ENCODE peak calls at places on chromosomes 5 and 9, in five cellular contexts. U, F, V, G and J are unnamed samples.

GRCh38 chr9:96565684-96566360 is 53.8 kb downstream of the CDC14B start:
- DNase-seq in U (no peak), F (peak), V (no peak), G (peak), J (no peak)

GRCh38 chr9:99635032-99635431 is 186.7 kb upstream of the NR4A3 start:
- DNase-seq in U (no peak), F (no peak), V (no peak), G (no peak), J (no peak)

GRCh38 chr9:92616199-92617129 is 53.5 kb downstream of the IPPK start:
- DNase-seq in U (peak), F (no peak), V (peak), G (peak), J (peak)

GRCh38 chr9:98930792-98931191 is 12.9 kb upstream of the COL15A1 start:
- DNase-seq in U (no peak), F (no peak), V (no peak), G (no peak), J (no peak)

GRCh38 chr5:88503065-88503394 is 234.4 kb upstream of the TMEM161B start:
- DNase-seq in U (no peak), F (no peak), V (no peak), G (no peak), J (no peak)

GRCh38 chr5:64165500-64166200 is at the start of gene RNF180:
- DNase-seq in U (peak), F (peak), V (peak), G (peak), J (peak)

GRCh38 chr9:86854898-86855523 is 92.3 kb downstream of the GAS1 start:
- DNase-seq in U (peak), F (no peak), V (peak), G (peak), J (peak)

GRCh38 chr9:123787411-123787810 is 142.5 kb downstream of the DENND1A start:
- DNase-seq in U (no peak), F (no peak), V (no peak), G (no peak), J (no peak)

GRCh38 chr9:127194881-127195713 is 69.5 kb upstream of the GARNL3 start:
- DNase-seq in U (no peak), F (peak), V (no peak), G (no peak), J (no peak)

GRCh38 chr5:84372066-84372700 is 12.5 kb downstream of the EDIL3 start:
- DNase-seq in U (no peak), F (no peak), V (no peak), G (no peak), J (no peak)

GRCh38 chr9:75907329-75907728 is 16.9 kb downstream of the PCSK5 start:
- DNase-seq in U (no peak), F (no peak), V (peak), G (peak), J (no peak)

GRCh38 chr9:115025721-115026120 is 92.2 kb downstream of the TNC start:
- DNase-seq in U (no peak), F (no peak), V (no peak), G (no peak), J (no peak)

GRCh38 chr5:93281980-93282772 is 298.8 kb downstream of the NR2F1-AS1 start:
- DNase-seq in U (peak), F (no peak), V (no peak), G (peak), J (peak)

GRCh38 chr5:93277001-93277400 is 304.0 kb downstream of the NR2F1-AS1 start:
- DNase-seq in U (no peak), F (no peak), V (no peak), G (no peak), J (no peak)

GRCh38 chr5:93280518-93280917 is 300.5 kb downstream of the NR2F1-AS1 start:
- DNase-seq in U (no peak), F (no peak), V (no peak), G (no peak), J (no peak)

GRCh38 chr5:93279292-93279974 is 301.6 kb downstream of the NR2F1-AS1 start:
- DNase-seq in U (no peak), F (no peak), V (no peak), G (no peak), J (no peak)

GRCh38 chr5:93278876-93279275 is 302.1 kb downstream of the NR2F1-AS1 start:
- DNase-seq in U (no peak), F (no peak), V (no peak), G (no peak), J (no peak)
- H3K4me3 ChIP-seq in U (no peak), F (no peak), V (no peak), G (no peak), J (no peak)

DNA sequence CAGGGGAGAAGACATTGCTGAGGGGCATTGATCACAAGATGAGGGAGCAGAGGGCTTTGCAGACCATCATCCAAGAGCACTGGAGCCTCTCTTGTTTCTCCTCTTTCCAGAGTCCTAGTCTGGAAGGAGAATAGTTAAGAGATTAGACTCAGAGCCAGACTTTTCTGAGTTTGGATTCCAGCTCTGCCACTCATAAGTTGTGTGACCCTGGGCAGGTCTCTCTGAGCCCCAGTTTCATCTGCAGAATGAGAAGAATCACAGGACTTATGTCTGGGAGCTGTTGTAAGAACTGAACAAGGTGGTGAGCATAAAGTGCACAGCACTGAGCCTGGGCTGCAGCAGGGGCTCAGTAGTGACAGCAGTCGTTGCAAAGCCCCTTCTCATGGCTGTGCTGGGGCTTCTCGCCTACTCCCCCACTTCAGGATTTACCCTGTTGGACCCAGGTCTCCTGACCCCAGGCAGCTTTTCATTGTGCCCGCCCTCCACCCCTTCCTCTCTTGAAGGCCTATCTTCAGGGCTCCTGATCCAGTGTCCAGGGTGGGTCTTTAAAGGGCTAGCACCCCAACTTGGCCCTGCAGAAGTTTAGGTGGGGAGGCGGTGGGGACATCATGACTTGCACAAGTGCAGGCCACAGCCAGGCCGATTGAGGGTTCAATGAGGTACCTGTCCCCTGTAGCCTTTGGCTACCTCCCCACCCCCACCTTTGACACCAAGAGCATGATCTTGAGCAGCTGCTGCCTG is 1.5 kb downstream of the SYNPO start:
- DNase-seq in U (no peak), F (no peak), V (no peak), G (no peak), J (no peak)
- TF ChIP-seq POLR2A in U (no peak), F (no peak), V (no peak), G (no peak), J (no peak)

GRCh38 chr9:136588663-136589464 is 43.0 kb upstream of the NOTCH1 start:
- DNase-seq in U (no peak), F (no peak), V (no peak), G (no peak), J (no peak)

GRCh38 chr9:136587944-136588662 is 42.3 kb upstream of the NOTCH1 start:
- DNase-seq in U (no peak), F (no peak), V (no peak), G (no peak), J (no peak)

GRCh38 chr9:136585531-136586120 is 39.8 kb upstream of the NOTCH1 start:
- DNase-seq in U (no peak), F (no peak), V (no peak), G (no peak), J (no peak)

GRCh38 chr9:136586391-136586790 is 40.5 kb upstream of the NOTCH1 start:
- DNase-seq in U (no peak), F (no peak), V (no peak), G (no peak), J (no peak)

GRCh38 chr9:136587145-136587943 is 41.5 kb upstream of the NOTCH1 start:
- DNase-seq in U (peak), F (no peak), V (no peak), G (peak), J (peak)
- H3K4me3 ChIP-seq in U (no peak), F (no peak), V (no peak), G (no peak), J (no peak)

GRCh38 chr9:136996361-136997281 is at the start of gene CLIC3:
- DNase-seq in U (no peak), F (peak), V (no peak), G (no peak), J (peak)
- TF ChIP-seq POLR2A in U (no peak), F (peak), V (no peak), G (no peak), J (no peak)

DNA sequence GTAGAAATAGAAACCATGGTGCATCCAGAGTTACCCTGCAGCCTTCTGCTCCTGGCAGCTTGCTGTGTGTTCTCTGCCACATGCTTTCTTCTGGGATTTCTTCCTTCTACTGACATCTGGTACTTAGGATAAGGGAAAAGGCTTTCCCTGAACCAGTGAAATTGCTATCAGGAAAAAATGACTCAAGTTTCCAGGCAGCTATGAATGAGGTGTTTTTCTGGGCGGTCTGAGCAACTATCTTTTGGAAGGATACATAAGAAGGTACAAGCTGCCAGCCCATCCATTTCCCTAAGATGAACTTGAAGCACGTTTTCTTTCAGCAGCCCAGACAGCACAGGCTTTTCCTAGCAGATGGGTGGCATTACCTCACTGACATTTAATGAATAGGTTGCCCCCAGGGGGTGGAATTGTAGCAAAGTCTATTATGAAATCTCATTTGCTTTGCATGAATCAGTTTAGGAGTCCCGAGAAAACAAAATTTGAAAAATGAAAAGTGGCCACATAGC is 108.7 kb downstream of the C9orf152 start:
- DNase-seq in U (peak), F (no peak), V (no peak), G (no peak), J (no peak)
- H3K4me3 ChIP-seq in U (no peak), F (no peak), V (no peak), G (no peak), J (no peak)

GRCh38 chr5:140299056-140299455 is 3.8 kb downstream of the PFDN1 start:
- DNase-seq in U (no peak), F (no peak), V (no peak), G (no peak), J (no peak)

GRCh38 chr5:140303987-140304386 is 1.1 kb upstream of the PFDN1 start:
- DNase-seq in U (no peak), F (no peak), V (no peak), G (no peak), J (no peak)

GRCh38 chr5:140301136-140301535 is 1.8 kb downstream of the PFDN1 start:
- DNase-seq in U (no peak), F (no peak), V (no peak), G (no peak), J (no peak)

GRCh38 chr5:140298183-140298601 is 4.7 kb downstream of the PFDN1 start:
- DNase-seq in U (no peak), F (no peak), V (no peak), G (no peak), J (no peak)

DNA sequence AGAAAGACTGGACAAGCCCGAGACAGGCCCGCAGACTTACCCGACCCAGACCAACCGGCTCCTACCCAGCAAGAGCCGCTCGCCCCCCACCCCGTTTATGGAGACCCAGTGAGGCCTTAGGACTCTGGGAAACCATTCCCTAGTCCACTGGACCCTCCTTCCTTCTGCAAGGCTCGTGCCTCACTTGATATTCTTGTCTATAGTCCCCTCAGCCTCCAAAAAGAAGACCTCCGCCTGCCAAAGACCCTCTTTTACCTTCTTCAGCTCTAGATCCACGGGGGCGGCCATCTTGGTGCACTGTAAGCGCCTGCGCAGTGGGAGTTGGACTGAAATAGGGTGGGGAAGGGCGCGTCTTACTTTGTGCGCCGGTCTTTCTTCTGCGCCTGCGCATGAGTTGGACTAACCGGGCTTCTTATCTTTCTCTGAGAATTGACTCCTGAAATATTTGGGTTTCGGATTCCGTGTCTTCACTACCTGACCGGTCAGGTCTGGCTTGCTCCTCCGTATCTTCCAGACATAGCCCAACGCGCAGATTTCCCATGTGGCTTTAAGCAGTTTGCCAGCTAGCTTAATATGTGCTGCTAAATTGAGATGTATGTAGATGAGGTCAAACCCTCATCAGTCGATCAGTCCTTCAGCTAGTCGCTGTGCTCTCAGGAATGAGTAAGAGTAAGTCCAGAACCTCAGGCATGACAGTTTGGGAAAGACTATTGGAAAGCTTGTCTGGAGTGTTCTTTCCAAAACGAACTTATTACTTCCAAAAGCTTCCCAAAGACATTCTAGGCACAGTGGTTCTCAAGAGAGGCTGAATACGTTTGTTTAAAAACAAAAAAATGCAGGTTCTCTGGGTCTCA is at the start of gene PFDN1:
- DNase-seq in U (peak), F (peak), V (peak), G (peak), J (peak)
- TF ChIP-seq POLR2A in U (peak), F (peak), V (no peak), G (no peak), J (peak)

GRCh38 chr9:28086881-28087280 is 513.6 kb upstream of the C9orf72 start:
- DNase-seq in U (no peak), F (no peak), V (no peak), G (no peak), J (no peak)

GRCh38 chr9:28079677-28080076 is 506.4 kb upstream of the C9orf72 start:
- DNase-seq in U (no peak), F (no peak), V (no peak), G (no peak), J (no peak)

GRCh38 chr9:28082671-28083070 is 509.4 kb upstream of the C9orf72 start:
- DNase-seq in U (no peak), F (no peak), V (no peak), G (no peak), J (no peak)
- H3K4me3 ChIP-seq in U (no peak), F (no peak), V (no peak), G (no peak), J (no peak)

GRCh38 chr5:38636626-38637025 is 80.2 kb upstream of the LIFR start:
- DNase-seq in U (no peak), F (no peak), V (no peak), G (no peak), J (peak)

GRCh38 chr5:38638656-38639055 is 82.2 kb upstream of the LIFR start:
- DNase-seq in U (no peak), F (no peak), V (no peak), G (no peak), J (no peak)

GRCh38 chr5:38641003-38641402 is 84.6 kb upstream of the LIFR start:
- DNase-seq in U (no peak), F (no peak), V (no peak), G (no peak), J (no peak)

GRCh38 chr5:38640012-38640395 is 83.6 kb upstream of the LIFR start:
- DNase-seq in U (no peak), F (no peak), V (no peak), G (no peak), J (no peak)

DNA sequence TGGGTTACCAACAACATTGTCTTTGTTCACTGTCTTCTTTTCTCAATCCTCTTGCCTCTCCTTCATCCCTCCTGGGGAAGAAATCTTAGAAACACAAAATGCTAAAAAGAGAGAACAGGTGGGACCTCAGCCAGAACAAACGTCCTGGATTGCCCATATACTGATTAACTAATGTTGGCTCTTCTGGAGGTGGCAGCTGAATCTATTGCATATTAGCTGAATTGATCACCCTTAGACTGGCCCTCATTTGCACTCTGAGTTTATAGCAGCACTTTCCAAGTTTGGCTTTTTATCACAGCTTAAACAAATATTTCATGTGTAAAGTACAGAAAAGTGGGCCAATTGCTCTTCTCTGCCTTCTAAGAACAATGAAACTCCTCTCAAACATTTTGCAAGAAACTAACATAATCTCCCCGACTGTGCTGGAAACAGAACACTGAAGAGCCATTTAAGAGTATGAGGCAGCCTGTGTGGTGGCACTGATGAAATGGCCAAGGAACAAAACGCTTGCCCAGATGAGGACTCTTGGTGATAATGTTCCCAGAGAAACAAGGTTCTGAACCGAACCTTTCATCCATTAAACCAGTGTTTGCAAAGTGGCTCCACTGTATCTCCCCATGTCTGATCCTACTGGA is 83.0 kb upstream of the LIFR start:
- DNase-seq in U (no peak), F (no peak), V (no peak), G (no peak), J (peak)
- TF ChIP-seq POLR2A in U (no peak), F (no peak), V (no peak), G (no peak), J (peak)

DNA sequence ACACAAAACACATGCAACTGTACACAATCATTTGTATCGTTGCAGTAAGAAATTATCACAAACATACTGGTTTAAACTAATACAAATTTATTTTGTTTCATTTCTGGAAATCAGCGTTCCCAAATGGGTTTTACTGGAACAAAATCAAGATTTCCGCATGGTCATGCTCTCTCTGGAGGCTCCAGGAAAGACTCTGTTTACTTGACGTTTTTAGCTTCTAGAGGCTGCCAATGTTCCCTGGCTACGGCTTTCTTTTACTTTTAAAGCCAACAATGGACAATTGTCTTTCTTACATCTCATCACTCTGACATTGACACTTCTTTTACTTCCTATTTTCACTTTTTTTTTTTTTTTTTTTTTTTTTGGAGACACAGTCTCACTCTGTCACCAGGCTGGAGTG is 793.1 kb downstream of the CDH9 start:
- DNase-seq in U (no peak), F (no peak), V (no peak), G (no peak), J (no peak)
- H3K4me3 ChIP-seq in U (no peak), F (peak), V (no peak), G (no peak), J (no peak)

GRCh38 chr5:140566665-140567064 is 2.0 kb downstream of the SLC35A4 start:
- DNase-seq in U (no peak), F (no peak), V (no peak), G (no peak), J (no peak)

GRCh38 chr5:140563554-140563953 is 844 bp downstream of the APBB3 start:
- DNase-seq in U (peak), F (no peak), V (no peak), G (no peak), J (no peak)

GRCh38 chr5:140565024-140565779 is 574 bp downstream of the SLC35A4 start:
- DNase-seq in U (no peak), F (no peak), V (no peak), G (no peak), J (no peak)

GRCh38 chr5:140565780-140566095 is 1.1 kb downstream of the SLC35A4 start:
- DNase-seq in U (no peak), F (no peak), V (no peak), G (peak), J (no peak)

DNA sequence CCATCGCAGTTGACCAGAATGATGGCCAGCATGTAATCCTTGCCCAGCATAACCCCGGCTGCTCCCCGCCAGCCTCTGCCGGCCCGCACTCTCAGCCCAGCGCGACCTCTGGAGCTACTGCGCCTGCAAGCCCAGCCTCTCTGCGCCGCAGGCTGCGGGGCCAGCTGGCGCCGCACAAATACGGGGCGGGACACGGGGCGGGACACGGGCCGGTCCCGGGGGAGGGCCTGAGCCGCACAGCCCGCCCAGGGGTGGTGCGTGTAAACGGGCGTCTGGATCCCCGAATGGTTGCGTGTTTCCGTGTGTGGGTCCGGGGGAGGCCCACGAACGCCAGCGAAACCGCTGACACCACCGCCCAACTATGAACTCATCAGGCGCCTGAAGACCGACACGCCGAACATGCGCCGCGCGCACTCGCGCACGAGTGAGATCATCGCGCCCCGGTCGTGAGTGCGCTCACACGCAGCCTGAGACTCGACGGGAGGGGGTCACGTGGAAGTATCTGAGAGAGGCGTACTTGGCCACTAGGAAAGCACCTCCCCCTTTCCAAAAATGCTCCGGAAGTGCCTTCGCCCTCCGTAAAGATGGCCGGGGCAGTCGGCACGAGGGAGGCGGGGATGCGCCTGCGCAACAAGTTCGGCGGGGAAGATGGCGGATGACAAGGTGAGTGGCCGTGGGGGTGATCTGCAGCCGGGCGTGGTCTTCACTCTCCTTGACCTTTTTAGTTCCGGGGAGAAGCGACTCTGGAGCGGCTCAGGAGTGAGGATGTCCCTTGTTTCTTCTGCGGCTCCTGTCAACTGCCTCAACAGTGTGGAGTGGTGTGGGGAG is at the start of the genes APBB3 and SLC35A4:
- DNase-seq in U (peak), F (peak), V (peak), G (peak), J (peak)
- TF ChIP-seq POLR2A in U (peak), F (peak), V (peak), G (peak), J (peak)